ENCODE peak calls at places on chromosomes 12 and 14, in ten cellular contexts. One of them, this sample, is unnamed.

GRCh38 chr12:50218386-50218785 is 51.2 kb upstream of the CERS5 start:
- DNase-seq in mammary epithelial cell: peak; percentile 86
- DNase-seq in PC-3: peak; percentile 98
- DNase-seq in GM23248: peak; percentile 74
- DNase-seq in GM23338: no peak
- DNase-seq in astrocyte: peak; percentile 58
- DNase-seq in hepatocyte: no peak
- DNase-seq in fibroblast of lung: peak; percentile 70
- DNase-seq in SK-N-SH: no peak
- DNase-seq in DND-41: no peak
- DNase-seq in this sample: peak; percentile 61

GRCh38 chr14:52703664-52704063 is 3.3 kb upstream of the PSMC6 start:
- DNase-seq in mammary epithelial cell: no peak
- DNase-seq in PC-3: no peak
- DNase-seq in GM23248: no peak
- DNase-seq in GM23338: no peak
- DNase-seq in astrocyte: no peak
- DNase-seq in hepatocyte: no peak
- DNase-seq in fibroblast of lung: no peak
- DNase-seq in SK-N-SH: no peak
- DNase-seq in DND-41: no peak
- DNase-seq in this sample: no peak

GRCh38 chr12:69779928-69780327 is 41.3 kb downstream of the RAB3IP start:
- DNase-seq in mammary epithelial cell: peak; percentile 34
- DNase-seq in PC-3: peak; percentile 79
- DNase-seq in GM23248: peak; percentile 40
- DNase-seq in GM23338: peak; percentile 81
- DNase-seq in astrocyte: peak; percentile 15
- DNase-seq in hepatocyte: no peak
- DNase-seq in fibroblast of lung: peak; percentile 36
- DNase-seq in SK-N-SH: peak; percentile 28
- DNase-seq in DND-41: no peak
- DNase-seq in this sample: no peak

GRCh38 chr14:69877492-69877891 is 1.7 kb upstream of the SMOC1 start:
- DNase-seq in mammary epithelial cell: peak; percentile 29
- DNase-seq in PC-3: no peak
- DNase-seq in GM23248: peak; percentile 46
- DNase-seq in GM23338: peak; percentile 64
- DNase-seq in astrocyte: no peak
- DNase-seq in hepatocyte: peak; percentile 41
- DNase-seq in fibroblast of lung: peak; percentile 8
- DNase-seq in SK-N-SH: peak; percentile 61
- DNase-seq in DND-41: no peak
- DNase-seq in this sample: no peak

GRCh38 chr12:124660846-124661245 is 93.4 kb upstream of the NCOR2 start:
- DNase-seq in mammary epithelial cell: no peak
- DNase-seq in PC-3: no peak
- DNase-seq in GM23248: no peak
- DNase-seq in GM23338: no peak
- DNase-seq in astrocyte: no peak
- DNase-seq in hepatocyte: no peak
- DNase-seq in fibroblast of lung: no peak
- DNase-seq in SK-N-SH: no peak
- DNase-seq in DND-41: no peak
- DNase-seq in this sample: no peak

GRCh38 chr14:63387691-63388090 is 69.0 kb upstream of the GPHB5 start:
- DNase-seq in mammary epithelial cell: no peak
- DNase-seq in PC-3: no peak
- DNase-seq in GM23248: no peak
- DNase-seq in GM23338: no peak
- DNase-seq in astrocyte: no peak
- DNase-seq in hepatocyte: no peak
- DNase-seq in fibroblast of lung: no peak
- DNase-seq in SK-N-SH: no peak
- DNase-seq in DND-41: no peak
- DNase-seq in this sample: no peak

GRCh38 chr12:123076604-123077297 is 74.1 kb downstream of the PITPNM2 start:
- DNase-seq in mammary epithelial cell: peak; percentile 37
- DNase-seq in PC-3: peak; percentile 30
- DNase-seq in GM23248: peak; percentile 30
- DNase-seq in GM23338: no peak
- DNase-seq in astrocyte: no peak
- DNase-seq in hepatocyte: no peak
- DNase-seq in fibroblast of lung: peak; percentile 22
- DNase-seq in SK-N-SH: peak; percentile 31
- DNase-seq in DND-41: no peak
- DNase-seq in this sample: no peak

GRCh38 chr12:75747572-75747995 is 236.2 kb upstream of the KRR1 start:
- DNase-seq in mammary epithelial cell: peak; percentile 84
- DNase-seq in PC-3: peak; percentile 62
- DNase-seq in GM23248: peak; percentile 83
- DNase-seq in GM23338: no peak
- DNase-seq in astrocyte: peak; percentile 85
- DNase-seq in hepatocyte: no peak
- DNase-seq in fibroblast of lung: peak; percentile 86
- DNase-seq in SK-N-SH: no peak
- DNase-seq in DND-41: no peak
- DNase-seq in this sample: no peak

GRCh38 chr12:48957141-48958048 is at the start of gene ARF3:
- DNase-seq in mammary epithelial cell: peak; percentile 88
- DNase-seq in PC-3: peak; percentile 96
- DNase-seq in GM23248: peak; percentile 98
- DNase-seq in GM23338: peak; percentile 99
- DNase-seq in astrocyte: peak; percentile 74
- DNase-seq in hepatocyte: peak; percentile 98
- DNase-seq in fibroblast of lung: peak; percentile 88
- DNase-seq in SK-N-SH: peak; percentile 98
- DNase-seq in DND-41: peak; percentile 97
- DNase-seq in this sample: peak; percentile 82

GRCh38 chr12:11059784-11060183 is 2.3 kb downstream of the TAS2R46 start:
- DNase-seq in mammary epithelial cell: peak; percentile 7
- DNase-seq in PC-3: no peak
- DNase-seq in GM23248: peak; percentile 15
- DNase-seq in GM23338: no peak
- DNase-seq in astrocyte: no peak
- DNase-seq in hepatocyte: no peak
- DNase-seq in fibroblast of lung: peak; percentile 13
- DNase-seq in SK-N-SH: no peak
- DNase-seq in DND-41: no peak
- DNase-seq in this sample: no peak

DNA sequence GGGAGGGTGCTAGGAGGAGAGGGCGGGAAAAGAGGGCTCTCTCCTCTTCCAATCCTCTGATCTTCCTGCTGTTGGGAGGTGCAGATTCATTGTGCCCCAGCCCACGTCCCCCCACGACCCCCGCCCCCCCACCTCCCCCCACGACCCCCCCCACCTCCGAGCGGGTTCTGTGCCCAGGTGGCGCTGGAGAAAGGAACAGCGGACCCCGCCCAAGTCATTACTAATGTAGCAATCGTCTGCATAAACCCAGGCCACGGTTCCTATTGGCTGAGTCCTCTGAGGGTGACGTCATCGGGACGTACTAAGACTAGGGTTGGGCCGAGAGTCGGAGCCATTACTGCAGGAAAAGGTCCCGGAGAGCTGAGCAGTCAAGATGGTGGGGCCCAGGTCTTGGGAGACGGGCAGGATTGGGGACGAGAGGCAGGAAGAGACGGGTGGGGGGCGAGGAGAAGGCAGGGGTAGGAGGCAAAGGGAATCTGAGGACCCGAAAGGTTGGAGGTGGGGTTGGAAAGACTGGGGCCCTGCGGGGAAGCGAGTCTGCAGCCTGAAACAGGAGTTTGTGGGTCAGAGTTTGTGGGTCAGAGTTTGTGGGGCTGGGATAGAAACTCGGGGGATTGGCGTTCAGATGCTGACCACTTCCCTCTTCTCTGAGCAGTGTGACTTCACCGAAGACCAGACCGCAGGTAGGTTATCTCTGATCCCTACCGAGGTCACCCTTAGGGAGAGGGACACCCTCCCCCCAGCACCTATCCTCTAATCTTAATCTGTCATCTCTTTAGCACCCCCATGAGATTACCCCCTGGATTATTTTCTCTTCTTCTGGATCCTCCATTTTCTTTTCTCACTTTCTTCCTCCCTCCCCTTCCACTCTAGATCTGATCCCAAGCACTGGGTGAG is at the start of gene MYL6:
- DNase-seq in mammary epithelial cell: peak; percentile 95
- DNase-seq in PC-3: peak; percentile 99
- DNase-seq in GM23248: peak; percentile 100
- DNase-seq in GM23338: peak; percentile 100
- DNase-seq in astrocyte: peak; percentile 95
- DNase-seq in hepatocyte: peak; percentile 100
- DNase-seq in fibroblast of lung: peak; percentile 97
- DNase-seq in SK-N-SH: peak; percentile 90
- DNase-seq in DND-41: peak; percentile 97
- DNase-seq in this sample: peak; percentile 93
- H2AFZ ChIP-seq in mammary epithelial cell: peak within 1 kb of the TSS; percentile 65
- H2AFZ ChIP-seq in PC-3: peak within 1 kb of the TSS; percentile 80
- H2AFZ ChIP-seq in GM23248: peak within 1 kb of the TSS; percentile 78
- H2AFZ ChIP-seq in GM23338: peak within 1 kb of the TSS; percentile 16
- H2AFZ ChIP-seq in astrocyte: peak within 1 kb of the TSS; percentile 43
- H2AFZ ChIP-seq in hepatocyte: peak within 1 kb of the TSS; percentile 39
- H2AFZ ChIP-seq in fibroblast of lung: peak within 1 kb of the TSS; percentile 64
- H2AFZ ChIP-seq in SK-N-SH: peak within 1 kb of the TSS; percentile 48
- H2AFZ ChIP-seq in DND-41: peak within 1 kb of the TSS; percentile 83
- H2AFZ ChIP-seq in this sample: peak within 1 kb of the TSS; percentile 67

DNA sequence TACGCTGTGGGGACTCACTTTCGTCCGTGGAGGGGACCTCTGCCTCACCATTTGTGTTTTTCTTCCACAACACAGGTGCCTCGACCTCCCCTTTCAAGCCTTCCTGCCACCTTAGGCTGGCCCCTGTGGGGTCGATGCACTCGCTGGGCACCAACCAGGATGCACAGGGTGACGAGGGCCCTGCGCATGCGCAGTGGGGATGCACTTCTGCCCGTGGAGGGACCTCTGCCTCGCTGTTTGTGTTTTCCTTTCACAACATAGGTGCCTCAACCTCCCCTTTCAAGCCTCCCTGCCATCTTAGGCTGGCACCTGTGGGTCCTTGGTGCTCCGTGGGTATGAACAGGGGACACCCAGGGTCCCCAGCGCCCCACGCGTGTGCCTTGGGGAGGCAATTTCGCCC is 356.8 kb downstream of the ALG10 start:
- DNase-seq in mammary epithelial cell: no peak
- DNase-seq in PC-3: no peak
- DNase-seq in GM23248: no peak
- DNase-seq in GM23338: no peak
- DNase-seq in astrocyte: no peak
- DNase-seq in hepatocyte: no peak
- DNase-seq in fibroblast of lung: no peak
- DNase-seq in SK-N-SH: peak; percentile 38
- DNase-seq in DND-41: no peak
- DNase-seq in this sample: no peak
- H2AFZ ChIP-seq in mammary epithelial cell: no peak overlapping the region
- H2AFZ ChIP-seq in PC-3: no peak overlapping the region
- H2AFZ ChIP-seq in GM23248: no peak overlapping the region
- H2AFZ ChIP-seq in GM23338: no peak overlapping the region
- H2AFZ ChIP-seq in astrocyte: no peak overlapping the region
- H2AFZ ChIP-seq in hepatocyte: no peak overlapping the region
- H2AFZ ChIP-seq in fibroblast of lung: no peak overlapping the region
- H2AFZ ChIP-seq in SK-N-SH: no peak overlapping the region
- H2AFZ ChIP-seq in DND-41: no peak overlapping the region
- H2AFZ ChIP-seq in this sample: no peak overlapping the region

GRCh38 chr12:26630546-26631027 is 202.4 kb downstream of the ITPR2 start:
- DNase-seq in mammary epithelial cell: no peak
- DNase-seq in PC-3: peak; percentile 75
- DNase-seq in GM23248: peak; percentile 66
- DNase-seq in GM23338: no peak
- DNase-seq in astrocyte: peak; percentile 95
- DNase-seq in hepatocyte: peak; percentile 50
- DNase-seq in fibroblast of lung: peak; percentile 95
- DNase-seq in SK-N-SH: no peak
- DNase-seq in DND-41: no peak
- DNase-seq in this sample: no peak
- H2AFZ ChIP-seq in mammary epithelial cell: no peak overlapping the region
- H2AFZ ChIP-seq in PC-3: peak overlapping the region; percentile 27
- H2AFZ ChIP-seq in GM23248: no peak overlapping the region
- H2AFZ ChIP-seq in GM23338: no peak overlapping the region
- H2AFZ ChIP-seq in astrocyte: no peak overlapping the region
- H2AFZ ChIP-seq in hepatocyte: no peak overlapping the region
- H2AFZ ChIP-seq in fibroblast of lung: no peak overlapping the region
- H2AFZ ChIP-seq in SK-N-SH: no peak overlapping the region
- H2AFZ ChIP-seq in DND-41: no peak overlapping the region
- H2AFZ ChIP-seq in this sample: no peak overlapping the region

GRCh38 chr12:30887226-30887625 is 39.3 kb upstream of the TSPAN11 start:
- DNase-seq in mammary epithelial cell: no peak
- DNase-seq in PC-3: no peak
- DNase-seq in GM23248: no peak
- DNase-seq in GM23338: no peak
- DNase-seq in astrocyte: no peak
- DNase-seq in hepatocyte: no peak
- DNase-seq in fibroblast of lung: no peak
- DNase-seq in SK-N-SH: no peak
- DNase-seq in DND-41: no peak
- DNase-seq in this sample: no peak

GRCh38 chr12:30882706-30883105 is 43.8 kb upstream of the TSPAN11 start:
- DNase-seq in mammary epithelial cell: no peak
- DNase-seq in PC-3: no peak
- DNase-seq in GM23248: peak; percentile 4
- DNase-seq in GM23338: no peak
- DNase-seq in astrocyte: no peak
- DNase-seq in hepatocyte: no peak
- DNase-seq in fibroblast of lung: no peak
- DNase-seq in SK-N-SH: no peak
- DNase-seq in DND-41: no peak
- DNase-seq in this sample: no peak

GRCh38 chr12:30888241-30888640 is 38.3 kb upstream of the TSPAN11 start:
- DNase-seq in mammary epithelial cell: no peak
- DNase-seq in PC-3: no peak
- DNase-seq in GM23248: no peak
- DNase-seq in GM23338: no peak
- DNase-seq in astrocyte: no peak
- DNase-seq in hepatocyte: no peak
- DNase-seq in fibroblast of lung: no peak
- DNase-seq in SK-N-SH: no peak
- DNase-seq in DND-41: no peak
- DNase-seq in this sample: no peak

GRCh38 chr12:30885321-30885720 is 41.2 kb upstream of the TSPAN11 start:
- DNase-seq in mammary epithelial cell: no peak
- DNase-seq in PC-3: no peak
- DNase-seq in GM23248: no peak
- DNase-seq in GM23338: no peak
- DNase-seq in astrocyte: no peak
- DNase-seq in hepatocyte: no peak
- DNase-seq in fibroblast of lung: no peak
- DNase-seq in SK-N-SH: no peak
- DNase-seq in DND-41: no peak
- DNase-seq in this sample: no peak

DNA sequence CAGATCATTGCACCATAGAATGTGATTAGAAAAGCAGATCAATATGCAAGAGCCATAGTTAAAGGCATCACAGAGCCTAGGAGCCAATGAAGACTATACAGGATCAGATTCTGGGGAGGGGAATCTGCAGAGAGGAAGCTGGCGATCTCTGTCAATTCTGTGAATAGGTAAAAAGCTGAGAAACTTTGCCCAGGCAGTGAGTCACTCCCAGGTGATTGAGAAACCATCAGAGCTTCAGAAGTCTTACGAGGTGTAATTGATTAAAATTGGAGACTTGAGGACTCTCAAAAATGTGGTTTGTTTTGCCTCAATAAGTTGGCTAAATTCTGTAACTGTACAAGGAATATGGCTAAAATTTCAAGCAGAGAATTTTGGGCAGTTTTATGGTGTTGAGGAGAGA is 41.7 kb upstream of the TSPAN11 start:
- DNase-seq in mammary epithelial cell: no peak
- DNase-seq in PC-3: peak; percentile 13
- DNase-seq in GM23248: no peak
- DNase-seq in GM23338: no peak
- DNase-seq in astrocyte: no peak
- DNase-seq in hepatocyte: no peak
- DNase-seq in fibroblast of lung: no peak
- DNase-seq in SK-N-SH: no peak
- DNase-seq in DND-41: no peak
- DNase-seq in this sample: peak; percentile 52
- H2AFZ ChIP-seq in mammary epithelial cell: no peak overlapping the region
- H2AFZ ChIP-seq in PC-3: no peak overlapping the region
- H2AFZ ChIP-seq in GM23248: no peak overlapping the region
- H2AFZ ChIP-seq in GM23338: peak overlapping the region; percentile 10
- H2AFZ ChIP-seq in astrocyte: no peak overlapping the region
- H2AFZ ChIP-seq in hepatocyte: no peak overlapping the region
- H2AFZ ChIP-seq in fibroblast of lung: no peak overlapping the region
- H2AFZ ChIP-seq in SK-N-SH: no peak overlapping the region
- H2AFZ ChIP-seq in DND-41: no peak overlapping the region
- H2AFZ ChIP-seq in this sample: no peak overlapping the region

This sample was measured in PC-9.